ENCODE peak calls at places on chromosomes 4 and X, in seven cellular contexts. T, C, N, O, G, Z and L are unnamed samples.

GRCh38 chr4:23856630-23857029 is 33.2 kb downstream of the PPARGC1A start:
- DNase-seq in T (no peak), C (peak; percentile 72), N (no peak), O (no peak), G (no peak), Z (no peak), L (peak; percentile 13)

GRCh38 chrX:19174401-19175025 is 52.2 kb upstream of the ADGRG2 start:
- DNase-seq in T (peak; percentile 46), C (no peak), N (no peak), O (peak; percentile 4), G (no peak), Z (peak; percentile 52), L (peak; percentile 71)

GRCh38 chr4:117085185-117085701 is at the start of gene TRAM1L1:
- DNase-seq in T (peak; percentile 60), C (peak; percentile 82), N (no peak), O (peak; percentile 23), G (no peak), Z (peak; percentile 79), L (peak; percentile 66)

GRCh38 chrX:130299279-130300009 is 30.7 kb upstream of the ZNF280C start:
- DNase-seq in T (no peak), C (no peak), N (no peak), O (no peak), G (no peak), Z (no peak), L (no peak)

GRCh38 chrX:45295587-45295986 is 94.9 kb upstream of the DIPK2B start:
- DNase-seq in T (peak; percentile 36), C (no peak), N (no peak), O (no peak), G (peak; percentile 0), Z (peak; percentile 50), L (peak; percentile 26)

GRCh38 chrX:72121381-72121780 is 10.3 kb downstream of the RTL5 start:
- DNase-seq in T (peak; percentile 44), C (peak; percentile 29), N (no peak), O (peak; percentile 33), G (peak; percentile 84), Z (peak; percentile 85), L (peak; percentile 66)

GRCh38 chr4:6688879-6689505 is 4.7 kb upstream of the S100P start:
- DNase-seq in T (peak; percentile 96), C (no peak), N (no peak), O (peak; percentile 58), G (peak; percentile 99), Z (peak; percentile 96), L (peak; percentile 89)

GRCh38 chr4:34731045-34731444 is 1513.3 kb downstream of the ARAP2 start:
- DNase-seq in T (no peak), C (no peak), N (no peak), O (no peak), G (no peak), Z (peak; percentile 20), L (no peak)

GRCh38 chrX:75746891-75747639 is 38.0 kb downstream of the MAGEE2 start:
- DNase-seq in T (peak; percentile 1), C (peak; percentile 64), N (no peak), O (no peak), G (peak; percentile 25), Z (peak; percentile 0), L (peak; percentile 25)

GRCh38 chrX:48468247-48468671 is 1.8 kb downstream of the SLC38A5 start:
- DNase-seq in T (no peak), C (peak; percentile 76), N (no peak), O (no peak), G (peak; percentile 74), Z (no peak), L (no peak)
- H3K4me3 ChIP-seq in T (peak overlapping the region; percentile 43), C (peak overlapping the region; percentile 41), N (peak overlapping the region; percentile 57), O (peak overlapping the region; percentile 45), G (peak overlapping the region; percentile 92), Z (peak overlapping the region; percentile 23), L (peak overlapping the region; percentile 8)

GRCh38 chrX:56766554-56767412 is 37.7 kb downstream of the NBDY start:
- DNase-seq in T (peak; percentile 31), C (no peak), N (no peak), O (no peak), G (no peak), Z (no peak), L (peak; percentile 50)
- H3K4me3 ChIP-seq in T (no peak overlapping the region), C (peak overlapping the region; percentile 59), N (peak overlapping the region; percentile 73), O (no peak overlapping the region), G (no peak overlapping the region), Z (peak overlapping the region; percentile 21), L (no peak overlapping the region)

GRCh38 chr4:107036602-107037151 is 564 bp upstream of the DKK2 start:
- DNase-seq in T (no peak), C (no peak), N (no peak), O (no peak), G (no peak), Z (no peak), L (no peak)

GRCh38 chr4:107035711-107036601 is at the start of gene DKK2:
- DNase-seq in T (no peak), C (peak; percentile 56), N (no peak), O (no peak), G (peak; percentile 6), Z (peak; percentile 36), L (peak; percentile 35)

GRCh38 chr4:107037188-107037587 is 1.1 kb upstream of the DKK2 start:
- DNase-seq in T (peak; percentile 28), C (peak; percentile 80), N (no peak), O (no peak), G (no peak), Z (peak; percentile 56), L (peak; percentile 40)

GRCh38 chr4:107034982-107035710 is 967 bp downstream of the DKK2 start:
- DNase-seq in T (peak; percentile 31), C (peak; percentile 56), N (no peak), O (no peak), G (no peak), Z (peak; percentile 45), L (peak; percentile 23)

GRCh38 chr4:107034091-107034698 is 1.9 kb downstream of the DKK2 start:
- DNase-seq in T (peak; percentile 45), C (peak; percentile 58), N (no peak), O (no peak), G (peak; percentile 16), Z (peak; percentile 58), L (peak; percentile 23)
- H3K4me3 ChIP-seq in T (peak overlapping the region; percentile 60), C (peak overlapping the region; percentile 24), N (peak overlapping the region; percentile 75), O (peak overlapping the region; percentile 44), G (no peak overlapping the region), Z (peak overlapping the region; percentile 43), L (no peak overlapping the region)

DNA sequence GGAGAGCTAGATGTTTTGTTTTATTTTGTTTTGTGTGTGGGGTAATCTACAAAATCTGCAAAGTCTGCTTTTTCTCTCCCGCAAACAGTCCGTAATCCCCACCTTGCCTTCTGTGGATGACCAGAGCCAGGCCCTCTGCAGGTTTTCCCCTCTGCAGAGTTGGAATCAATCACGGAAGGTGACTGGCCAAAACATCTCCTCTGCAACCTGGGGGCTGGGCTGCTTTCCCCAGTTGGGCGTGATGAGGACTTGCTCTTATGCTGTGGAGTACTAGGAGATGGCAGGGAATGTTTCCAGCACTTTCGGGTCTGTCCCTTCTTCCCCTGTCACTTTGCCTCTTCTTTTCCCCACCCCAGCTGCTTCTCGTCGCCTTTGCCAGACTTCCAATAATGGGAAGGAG is 1.1 kb downstream of the TMEM35A start:
- DNase-seq in T (no peak), C (no peak), N (no peak), O (no peak), G (no peak), Z (no peak), L (no peak)
- H3K4me3 ChIP-seq in T (peak overlapping the region; percentile 62), C (no peak overlapping the region), N (peak overlapping the region; percentile 61), O (peak overlapping the region; percentile 56), G (no peak overlapping the region), Z (peak overlapping the region; percentile 54), L (peak overlapping the region; percentile 10)

DNA sequence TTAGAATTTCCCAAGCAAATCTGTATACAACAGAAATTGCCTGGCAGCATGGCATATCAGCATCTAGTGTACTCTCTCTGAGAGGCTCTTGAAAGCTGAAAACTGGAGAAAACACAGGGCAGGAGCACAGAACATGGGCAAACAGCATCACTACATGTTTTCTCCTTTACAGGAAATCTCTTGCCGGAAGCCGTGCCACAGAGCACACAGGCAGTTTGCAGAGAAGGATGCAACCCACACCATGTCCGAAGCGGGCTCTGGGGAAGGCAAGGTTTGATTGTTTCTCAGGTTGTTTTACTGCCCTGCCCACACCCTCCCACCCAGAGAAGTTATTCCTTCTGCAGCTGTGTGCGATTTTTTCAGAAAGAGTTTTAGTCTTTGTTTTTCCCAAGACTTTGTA is 41.1 kb upstream of the FAM9C start:
- DNase-seq in T (no peak), C (no peak), N (no peak), O (no peak), G (peak; percentile 76), Z (no peak), L (no peak)
- H3K4me3 ChIP-seq in T (no peak overlapping the region), C (no peak overlapping the region), N (no peak overlapping the region), O (no peak overlapping the region), G (peak overlapping the region; percentile 41), Z (no peak overlapping the region), L (no peak overlapping the region)

DNA sequence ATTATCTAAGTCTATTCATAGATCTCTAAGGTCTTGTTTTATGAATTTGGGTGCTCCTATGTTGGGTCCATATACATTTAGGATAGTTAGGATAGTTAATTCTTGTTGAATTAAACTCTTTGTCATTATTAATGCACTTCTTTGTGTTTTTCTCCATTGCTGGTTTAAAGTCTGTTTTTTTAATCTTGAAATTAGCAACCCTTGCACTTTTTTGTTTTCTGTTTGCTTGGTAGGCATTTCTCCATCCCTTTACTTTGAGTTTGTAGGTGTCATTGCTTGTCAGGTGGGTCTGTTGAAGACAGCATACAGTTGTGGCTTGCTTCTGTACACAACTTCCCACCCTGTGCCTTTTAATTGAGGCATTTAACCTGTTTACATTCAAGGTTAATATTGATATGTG is 434.8 kb downstream of the OPHN1 start:
- DNase-seq in T (no peak), C (no peak), N (no peak), O (no peak), G (no peak), Z (no peak), L (no peak)
- H3K4me3 ChIP-seq in T (no peak overlapping the region), C (no peak overlapping the region), N (no peak overlapping the region), O (no peak overlapping the region), G (no peak overlapping the region), Z (no peak overlapping the region), L (no peak overlapping the region)

DNA sequence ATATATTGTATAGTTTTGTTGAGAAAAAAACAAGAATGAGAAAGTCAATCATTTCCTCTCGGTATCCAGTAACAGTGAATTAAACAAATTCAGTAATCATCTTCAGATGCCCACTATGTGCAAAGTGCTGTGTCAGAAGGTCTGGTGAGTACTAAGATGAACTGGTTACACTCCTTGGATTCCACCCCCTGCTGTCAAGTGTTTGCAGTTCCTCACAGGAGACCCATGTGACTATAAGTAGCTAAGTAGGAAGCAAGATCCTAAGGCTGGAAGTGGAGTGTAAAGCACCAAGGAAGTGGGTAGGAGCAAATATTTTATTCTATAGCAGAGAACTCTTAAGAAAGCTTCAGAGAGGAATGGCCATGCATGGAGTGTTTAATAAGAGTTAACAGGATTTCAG is 73.6 kb downstream of the SNX25 start:
- DNase-seq in T (peak; percentile 52), C (no peak), N (no peak), O (no peak), G (peak; percentile 11), Z (peak; percentile 43), L (peak; percentile 21)
- H3K4me3 ChIP-seq in T (no peak overlapping the region), C (no peak overlapping the region), N (no peak overlapping the region), O (no peak overlapping the region), G (no peak overlapping the region), Z (no peak overlapping the region), L (no peak overlapping the region)